ENCODE peak calls at places on chromosomes 12 and 14, in eight cellular contexts. One of them, this sample, is unnamed.

GRCh38 chr12:122021193-122021821 is 377 bp upstream of the BCL7A start:
- DNase-seq in heart right ventricle: peak
- DNase-seq in fibroblast of mammary gland: no peak
- DNase-seq in CD8-positive, alpha-beta T cell: peak
- DNase-seq in stomach: no peak
- DNase-seq in endodermal cell: peak
- DNase-seq in choroid plexus epithelial cell: peak
- DNase-seq in astrocyte: no peak
- DNase-seq in this sample: no peak

GRCh38 chr12:58915634-58916033 is 4.7 kb downstream of the LRIG3 start:
- DNase-seq in stomach: peak
- DNase-seq in choroid plexus epithelial cell: peak
- DNase-seq in astrocyte: peak
- DNase-seq in fibroblast of mammary gland: peak
- DNase-seq in CD8-positive, alpha-beta T cell: no peak
- DNase-seq in heart right ventricle: peak
- DNase-seq in endodermal cell: peak
- DNase-seq in this sample: no peak

GRCh38 chr12:100954118-100954517 is 159.5 kb downstream of the ANO4 start:
- DNase-seq in astrocyte: no peak
- DNase-seq in stomach: no peak
- DNase-seq in fibroblast of mammary gland: no peak
- DNase-seq in choroid plexus epithelial cell: no peak
- DNase-seq in heart right ventricle: no peak
- DNase-seq in CD8-positive, alpha-beta T cell: no peak
- DNase-seq in endodermal cell: peak
- DNase-seq in this sample: no peak

GRCh38 chr14:21436567-21437062 is 19.3 kb downstream of the CHD8 start:
- DNase-seq in astrocyte: no peak
- DNase-seq in fibroblast of mammary gland: no peak
- DNase-seq in stomach: no peak
- DNase-seq in choroid plexus epithelial cell: peak
- DNase-seq in endodermal cell: no peak
- DNase-seq in heart right ventricle: no peak
- DNase-seq in CD8-positive, alpha-beta T cell: no peak
- DNase-seq in this sample: no peak

GRCh38 chr12:89636054-89636775 is 72.4 kb downstream of the ATP2B1 start:
- DNase-seq in heart right ventricle: no peak
- DNase-seq in CD8-positive, alpha-beta T cell: no peak
- DNase-seq in endodermal cell: no peak
- DNase-seq in fibroblast of mammary gland: peak
- DNase-seq in astrocyte: peak
- DNase-seq in stomach: no peak
- DNase-seq in choroid plexus epithelial cell: peak
- DNase-seq in this sample: no peak

GRCh38 chr14:104876251-104876699 is 11.2 kb downstream of the CEP170B start:
- DNase-seq in stomach: no peak
- DNase-seq in heart right ventricle: peak
- DNase-seq in choroid plexus epithelial cell: peak
- DNase-seq in endodermal cell: peak
- DNase-seq in astrocyte: no peak
- DNase-seq in CD8-positive, alpha-beta T cell: peak
- DNase-seq in fibroblast of mammary gland: peak
- DNase-seq in this sample: no peak

GRCh38 chr12:76863005-76863670 is 15.7 kb downstream of the CSRP2 start:
- DNase-seq in CD8-positive, alpha-beta T cell: no peak
- DNase-seq in fibroblast of mammary gland: peak
- DNase-seq in heart right ventricle: no peak
- DNase-seq in choroid plexus epithelial cell: peak
- DNase-seq in stomach: no peak
- DNase-seq in astrocyte: peak
- DNase-seq in endodermal cell: no peak
- DNase-seq in this sample: peak

GRCh38 chr14:63727231-63727735 is 582 bp downstream of the SGPP1 start:
- DNase-seq in heart right ventricle: peak
- DNase-seq in astrocyte: peak
- DNase-seq in endodermal cell: peak
- DNase-seq in CD8-positive, alpha-beta T cell: peak
- DNase-seq in choroid plexus epithelial cell: peak
- DNase-seq in stomach: peak
- DNase-seq in fibroblast of mammary gland: peak
- DNase-seq in this sample: no peak

GRCh38 chr14:29682789-29683188 is 244.9 kb downstream of the PRKD1 start:
- DNase-seq in endodermal cell: no peak
- DNase-seq in stomach: no peak
- DNase-seq in fibroblast of mammary gland: no peak
- DNase-seq in astrocyte: no peak
- DNase-seq in heart right ventricle: no peak
- DNase-seq in CD8-positive, alpha-beta T cell: no peak
- DNase-seq in choroid plexus epithelial cell: no peak
- DNase-seq in this sample: no peak

GRCh38 chr12:45887544-45887943 is 102.8 kb downstream of the SCAF11 start:
- DNase-seq in stomach: no peak
- DNase-seq in endodermal cell: peak
- DNase-seq in heart right ventricle: no peak
- DNase-seq in fibroblast of mammary gland: no peak
- DNase-seq in choroid plexus epithelial cell: no peak
- DNase-seq in CD8-positive, alpha-beta T cell: no peak
- DNase-seq in astrocyte: no peak
- DNase-seq in this sample: no peak

GRCh38 chr14:36055681-36056225 is 120.8 kb downstream of the PTCSC3 start:
- DNase-seq in endodermal cell: no peak
- DNase-seq in CD8-positive, alpha-beta T cell: no peak
- DNase-seq in stomach: no peak
- DNase-seq in heart right ventricle: no peak
- DNase-seq in fibroblast of mammary gland: no peak
- DNase-seq in choroid plexus epithelial cell: no peak
- DNase-seq in astrocyte: peak
- DNase-seq in this sample: no peak

GRCh38 chr14:61860294-61860918 is 98.2 kb downstream of the SNAPC1 start:
- DNase-seq in astrocyte: peak
- DNase-seq in heart right ventricle: no peak
- DNase-seq in fibroblast of mammary gland: peak
- DNase-seq in endodermal cell: peak
- DNase-seq in CD8-positive, alpha-beta T cell: peak
- DNase-seq in stomach: peak
- DNase-seq in choroid plexus epithelial cell: peak
- DNase-seq in this sample: no peak

GRCh38 chr14:89422181-89422951 is 5.3 kb upstream of the FOXN3 start:
- DNase-seq in fibroblast of mammary gland: no peak
- DNase-seq in stomach: peak
- DNase-seq in astrocyte: no peak
- DNase-seq in endodermal cell: no peak
- DNase-seq in heart right ventricle: no peak
- DNase-seq in CD8-positive, alpha-beta T cell: no peak
- DNase-seq in choroid plexus epithelial cell: no peak
- DNase-seq in this sample: no peak

GRCh38 chr12:12890492-12890814 is 909 bp upstream of the GPRC5A start:
- DNase-seq in CD8-positive, alpha-beta T cell: no peak
- DNase-seq in stomach: peak
- DNase-seq in astrocyte: no peak
- DNase-seq in choroid plexus epithelial cell: no peak
- DNase-seq in fibroblast of mammary gland: no peak
- DNase-seq in endodermal cell: no peak
- DNase-seq in heart right ventricle: no peak
- DNase-seq in this sample: no peak

GRCh38 chr12:90010089-90010488 is 301.5 kb upstream of the ATP2B1 start:
- DNase-seq in heart right ventricle: no peak
- DNase-seq in endodermal cell: peak
- DNase-seq in stomach: no peak
- DNase-seq in choroid plexus epithelial cell: peak
- DNase-seq in CD8-positive, alpha-beta T cell: no peak
- DNase-seq in astrocyte: no peak
- DNase-seq in fibroblast of mammary gland: no peak
- DNase-seq in this sample: no peak

DNA sequence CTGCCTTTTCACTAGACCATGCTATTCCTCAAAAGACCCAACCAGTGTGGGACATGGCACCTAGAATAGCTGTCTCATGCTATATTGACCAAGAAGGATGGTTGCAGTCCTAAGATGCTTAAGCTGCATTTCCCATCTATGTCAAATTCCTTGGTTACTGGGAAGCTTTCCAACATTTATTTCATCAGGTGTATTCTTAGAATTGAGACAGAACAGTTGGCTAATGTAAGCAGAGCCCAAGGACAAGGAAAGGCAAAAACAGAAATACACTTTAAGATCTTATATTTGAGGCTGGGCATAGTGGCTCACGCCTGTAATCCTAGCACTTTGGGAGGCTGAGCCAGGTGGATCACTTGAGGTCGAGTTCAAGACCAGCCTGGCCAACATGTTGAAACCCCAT is 24.7 kb downstream of the ARG2 start:
- DNase-seq in heart right ventricle: no peak
- DNase-seq in endodermal cell: no peak
- DNase-seq in choroid plexus epithelial cell: peak
- DNase-seq in stomach: no peak
- DNase-seq in astrocyte: no peak
- DNase-seq in CD8-positive, alpha-beta T cell: no peak
- DNase-seq in fibroblast of mammary gland: no peak
- DNase-seq in this sample: no peak
- H3K4me3 ChIP-seq in heart right ventricle: no peak
- H3K4me3 ChIP-seq in endodermal cell: no peak
- H3K4me3 ChIP-seq in choroid plexus epithelial cell: no peak
- H3K4me3 ChIP-seq in stomach: no peak
- H3K4me3 ChIP-seq in astrocyte: no peak
- H3K4me3 ChIP-seq in CD8-positive, alpha-beta T cell: no peak
- H3K4me3 ChIP-seq in fibroblast of mammary gland: no peak
- H3K4me3 ChIP-seq in this sample: no peak

DNA sequence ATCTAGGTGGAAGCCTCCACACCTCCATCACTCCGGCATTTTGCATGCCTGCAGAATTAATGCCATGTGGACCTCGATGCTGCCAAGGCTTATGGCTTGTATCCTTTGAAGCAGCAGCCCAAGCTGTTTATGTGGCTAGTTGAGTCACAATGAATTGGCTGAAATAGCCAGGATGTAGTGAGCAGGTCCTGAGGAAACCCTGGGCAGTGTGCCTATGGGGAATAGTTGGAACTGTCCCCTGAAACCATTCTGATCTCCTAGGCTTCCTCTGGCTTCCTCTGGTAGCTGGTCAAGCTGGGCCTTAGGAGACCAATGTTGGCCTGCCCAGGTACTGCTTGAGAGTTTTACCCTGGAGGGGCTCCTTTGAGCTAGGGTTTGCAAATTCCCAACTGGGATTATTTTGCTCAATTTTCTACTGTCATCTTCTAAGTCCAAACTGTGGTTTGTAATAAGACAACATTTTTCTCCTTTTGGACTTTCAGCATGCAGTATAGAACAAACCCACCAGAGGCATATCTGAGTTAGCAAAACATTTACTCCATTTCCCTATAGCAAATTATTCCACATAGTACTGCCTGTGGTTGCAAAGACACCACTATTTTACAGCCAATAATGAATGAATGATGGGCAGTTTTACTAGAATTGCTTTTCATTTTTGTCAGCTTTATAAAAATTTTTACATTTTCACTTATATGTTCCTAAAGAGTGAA is 85.1 kb upstream of the AMIGO2 start:
- DNase-seq in heart right ventricle: no peak
- DNase-seq in choroid plexus epithelial cell: peak
- DNase-seq in CD8-positive, alpha-beta T cell: no peak
- DNase-seq in stomach: no peak
- DNase-seq in endodermal cell: no peak
- DNase-seq in fibroblast of mammary gland: peak
- DNase-seq in astrocyte: peak
- DNase-seq in this sample: no peak
- TF ChIP-seq CTCF in heart right ventricle: no peak
- TF ChIP-seq CTCF in choroid plexus epithelial cell: peak
- TF ChIP-seq CTCF in CD8-positive, alpha-beta T cell: no peak
- TF ChIP-seq CTCF in stomach: no peak
- TF ChIP-seq CTCF in endodermal cell: peak
- TF ChIP-seq CTCF in fibroblast of mammary gland: no peak
- TF ChIP-seq CTCF in astrocyte: no peak
- TF ChIP-seq CTCF in this sample: no peak

DNA sequence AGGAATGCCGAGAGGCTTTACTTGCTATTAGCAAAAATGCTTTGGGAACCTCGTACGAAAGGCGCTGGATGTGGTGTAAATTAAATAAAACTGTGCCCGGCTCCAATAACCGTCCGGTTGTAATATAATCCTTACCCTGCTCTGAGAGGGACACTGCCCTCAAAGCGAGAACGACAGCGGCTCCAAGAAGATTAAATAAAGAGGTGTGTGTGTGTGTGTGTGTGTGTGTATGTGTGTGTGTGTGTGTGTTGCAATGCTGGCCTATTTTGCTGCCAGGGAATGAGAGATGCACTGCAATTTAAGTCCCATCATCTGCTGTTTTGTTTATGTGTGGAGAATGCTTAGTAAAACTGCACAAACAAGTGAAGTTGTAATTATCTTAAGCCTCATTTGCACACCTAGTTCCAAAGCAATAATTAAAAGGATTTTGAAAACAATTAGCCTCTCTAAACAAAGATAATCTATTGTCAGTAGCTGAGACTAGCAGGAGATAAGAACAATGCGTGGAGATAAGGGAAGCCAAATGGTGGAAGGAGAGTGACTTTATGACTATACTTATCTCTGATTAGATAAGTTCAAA is 1.2 kb upstream of the SIX1 start:
- DNase-seq in heart right ventricle: no peak
- DNase-seq in fibroblast of mammary gland: peak
- DNase-seq in astrocyte: no peak
- DNase-seq in choroid plexus epithelial cell: peak
- DNase-seq in CD8-positive, alpha-beta T cell: no peak
- DNase-seq in endodermal cell: peak
- DNase-seq in stomach: no peak
- DNase-seq in this sample: no peak
- H3K4me3 ChIP-seq in heart right ventricle: no peak
- H3K4me3 ChIP-seq in fibroblast of mammary gland: peak
- H3K4me3 ChIP-seq in astrocyte: peak
- H3K4me3 ChIP-seq in choroid plexus epithelial cell: peak
- H3K4me3 ChIP-seq in CD8-positive, alpha-beta T cell: no peak
- H3K4me3 ChIP-seq in endodermal cell: no peak
- H3K4me3 ChIP-seq in stomach: peak
- H3K4me3 ChIP-seq in this sample: peak

GRCh38 chr12:116425256-116426193 is 133.7 kb upstream of the MAP1LC3B2 start:
- DNase-seq in heart right ventricle: no peak
- DNase-seq in endodermal cell: no peak
- DNase-seq in astrocyte: no peak
- DNase-seq in fibroblast of mammary gland: peak
- DNase-seq in stomach: no peak
- DNase-seq in CD8-positive, alpha-beta T cell: no peak
- DNase-seq in choroid plexus epithelial cell: no peak
- DNase-seq in this sample: no peak

GRCh38 chr12:116427200-116427932 is 131.8 kb upstream of the MAP1LC3B2 start:
- DNase-seq in endodermal cell: peak
- DNase-seq in choroid plexus epithelial cell: no peak
- DNase-seq in astrocyte: no peak
- DNase-seq in CD8-positive, alpha-beta T cell: no peak
- DNase-seq in fibroblast of mammary gland: no peak
- DNase-seq in heart right ventricle: no peak
- DNase-seq in stomach: no peak
- DNase-seq in this sample: no peak

GRCh38 chr12:116430911-116431565 is 128.1 kb upstream of the MAP1LC3B2 start:
- DNase-seq in fibroblast of mammary gland: no peak
- DNase-seq in endodermal cell: peak
- DNase-seq in CD8-positive, alpha-beta T cell: no peak
- DNase-seq in choroid plexus epithelial cell: no peak
- DNase-seq in astrocyte: no peak
- DNase-seq in heart right ventricle: no peak
- DNase-seq in stomach: no peak
- DNase-seq in this sample: no peak

GRCh38 chr12:116423053-116423452 is 136.1 kb upstream of the MAP1LC3B2 start:
- DNase-seq in CD8-positive, alpha-beta T cell: no peak
- DNase-seq in fibroblast of mammary gland: peak
- DNase-seq in endodermal cell: no peak
- DNase-seq in heart right ventricle: no peak
- DNase-seq in astrocyte: no peak
- DNase-seq in stomach: no peak
- DNase-seq in choroid plexus epithelial cell: peak
- DNase-seq in this sample: no peak

GRCh38 chr12:116426391-116427136 is 132.6 kb upstream of the MAP1LC3B2 start:
- DNase-seq in choroid plexus epithelial cell: peak
- DNase-seq in CD8-positive, alpha-beta T cell: no peak
- DNase-seq in heart right ventricle: no peak
- DNase-seq in fibroblast of mammary gland: peak
- DNase-seq in astrocyte: peak
- DNase-seq in endodermal cell: peak
- DNase-seq in stomach: no peak
- DNase-seq in this sample: peak
- TF ChIP-seq CTCF in choroid plexus epithelial cell: peak
- TF ChIP-seq CTCF in CD8-positive, alpha-beta T cell: no peak
- TF ChIP-seq CTCF in heart right ventricle: no peak
- TF ChIP-seq CTCF in fibroblast of mammary gland: peak
- TF ChIP-seq CTCF in astrocyte: peak
- TF ChIP-seq CTCF in endodermal cell: peak
- TF ChIP-seq CTCF in stomach: no peak
- TF ChIP-seq CTCF in this sample: peak